ENCODE peak calls at places on chromosomes 2 and 18, in nine cellular contexts. One of them, this sample, is unnamed.

GRCh38 chr2:67559156-67559555 is 162.0 kb downstream of the ETAA1 start:
- DNase-seq in ascending aorta: no peak
- DNase-seq in HuH-7: no peak
- DNase-seq in NCI-H1092 treated with DMSO at 0.1 percent for 48 hours: no peak
- DNase-seq in neuronal stem cell: no peak
- DNase-seq in HCT116: no peak
- DNase-seq in GM18507: no peak
- DNase-seq in mammary epithelial cell: no peak
- DNase-seq in GM04503: no peak
- DNase-seq in this sample: no peak

GRCh38 chr2:19776941-19777514 is 124.8 kb downstream of the TTC32 start:
- DNase-seq in HCT116: no peak
- DNase-seq in GM18507: no peak
- DNase-seq in mammary epithelial cell: no peak
- DNase-seq in ascending aorta: no peak
- DNase-seq in neuronal stem cell: no peak
- DNase-seq in GM04503: no peak
- DNase-seq in HuH-7: no peak
- DNase-seq in NCI-H1092 treated with DMSO at 0.1 percent for 48 hours: peak
- DNase-seq in this sample: no peak

GRCh38 chr18:24530630-24531111 is 70.2 kb downstream of the HRH4 start:
- DNase-seq in HuH-7: no peak
- DNase-seq in GM04503: no peak
- DNase-seq in HCT116: peak
- DNase-seq in GM18507: no peak
- DNase-seq in ascending aorta: no peak
- DNase-seq in neuronal stem cell: no peak
- DNase-seq in NCI-H1092 treated with DMSO at 0.1 percent for 48 hours: no peak
- DNase-seq in mammary epithelial cell: peak
- DNase-seq in this sample: peak

GRCh38 chr2:45388541-45389100 is 222.4 kb downstream of the SRBD1 start:
- DNase-seq in mammary epithelial cell: no peak
- DNase-seq in NCI-H1092 treated with DMSO at 0.1 percent for 48 hours: no peak
- DNase-seq in neuronal stem cell: no peak
- DNase-seq in GM04503: no peak
- DNase-seq in HuH-7: no peak
- DNase-seq in HCT116: no peak
- DNase-seq in ascending aorta: no peak
- DNase-seq in GM18507: no peak
- DNase-seq in this sample: peak

GRCh38 chr18:48607049-48607984 is 68.5 kb downstream of the CTIF start:
- DNase-seq in HCT116: no peak
- DNase-seq in ascending aorta: no peak
- DNase-seq in neuronal stem cell: no peak
- DNase-seq in GM04503: peak
- DNase-seq in mammary epithelial cell: peak
- DNase-seq in HuH-7: no peak
- DNase-seq in NCI-H1092 treated with DMSO at 0.1 percent for 48 hours: no peak
- DNase-seq in GM18507: no peak
- DNase-seq in this sample: no peak

GRCh38 chr2:200751786-200752185 is 59.9 kb upstream of the BZW1 start:
- DNase-seq in GM18507: no peak
- DNase-seq in HCT116: no peak
- DNase-seq in mammary epithelial cell: no peak
- DNase-seq in GM04503: no peak
- DNase-seq in HuH-7: no peak
- DNase-seq in ascending aorta: no peak
- DNase-seq in NCI-H1092 treated with DMSO at 0.1 percent for 48 hours: no peak
- DNase-seq in neuronal stem cell: no peak
- DNase-seq in this sample: no peak

GRCh38 chr18:64134044-64134757 is 14.7 kb downstream of the LINC00305 start:
- DNase-seq in NCI-H1092 treated with DMSO at 0.1 percent for 48 hours: no peak
- DNase-seq in HuH-7: no peak
- DNase-seq in GM04503: no peak
- DNase-seq in ascending aorta: no peak
- DNase-seq in neuronal stem cell: peak
- DNase-seq in HCT116: no peak
- DNase-seq in GM18507: no peak
- DNase-seq in mammary epithelial cell: no peak
- DNase-seq in this sample: no peak

GRCh38 chr18:72107647-72108046 is 436.5 kb downstream of the CBLN2 start:
- DNase-seq in GM18507: no peak
- DNase-seq in HCT116: no peak
- DNase-seq in NCI-H1092 treated with DMSO at 0.1 percent for 48 hours: peak
- DNase-seq in ascending aorta: no peak
- DNase-seq in GM04503: no peak
- DNase-seq in mammary epithelial cell: no peak
- DNase-seq in HuH-7: no peak
- DNase-seq in neuronal stem cell: peak
- DNase-seq in this sample: peak

GRCh38 chr2:220935789-220936321 is 636.2 kb downstream of the EPHA4 start:
- DNase-seq in HCT116: no peak
- DNase-seq in GM04503: no peak
- DNase-seq in NCI-H1092 treated with DMSO at 0.1 percent for 48 hours: no peak
- DNase-seq in HuH-7: no peak
- DNase-seq in mammary epithelial cell: no peak
- DNase-seq in neuronal stem cell: no peak
- DNase-seq in GM18507: no peak
- DNase-seq in ascending aorta: no peak
- DNase-seq in this sample: no peak

GRCh38 chr18:62105373-62105772 is 81.5 kb downstream of the PIGN start:
- DNase-seq in neuronal stem cell: no peak
- DNase-seq in GM04503: no peak
- DNase-seq in ascending aorta: no peak
- DNase-seq in HCT116: no peak
- DNase-seq in GM18507: no peak
- DNase-seq in mammary epithelial cell: no peak
- DNase-seq in HuH-7: no peak
- DNase-seq in NCI-H1092 treated with DMSO at 0.1 percent for 48 hours: no peak
- DNase-seq in this sample: no peak

GRCh38 chr2:202109139-202109736 is 36.2 kb downstream of the KIAA2012 start:
- DNase-seq in NCI-H1092 treated with DMSO at 0.1 percent for 48 hours: no peak
- DNase-seq in GM04503: no peak
- DNase-seq in neuronal stem cell: no peak
- DNase-seq in ascending aorta: no peak
- DNase-seq in mammary epithelial cell: no peak
- DNase-seq in HuH-7: no peak
- DNase-seq in GM18507: no peak
- DNase-seq in HCT116: no peak
- DNase-seq in this sample: no peak

GRCh38 chr2:68857855-68858456 is 13.2 kb downstream of the BMP10 start:
- DNase-seq in GM18507: no peak
- DNase-seq in mammary epithelial cell: no peak
- DNase-seq in HuH-7: no peak
- DNase-seq in NCI-H1092 treated with DMSO at 0.1 percent for 48 hours: no peak
- DNase-seq in GM04503: no peak
- DNase-seq in ascending aorta: no peak
- DNase-seq in HCT116: no peak
- DNase-seq in neuronal stem cell: no peak
- DNase-seq in this sample: no peak

GRCh38 chr18:49250819-49251388 is 209.5 kb downstream of the DYM start:
- DNase-seq in mammary epithelial cell: no peak
- DNase-seq in neuronal stem cell: peak
- DNase-seq in HuH-7: no peak
- DNase-seq in HCT116: no peak
- DNase-seq in GM18507: no peak
- DNase-seq in ascending aorta: no peak
- DNase-seq in GM04503: no peak
- DNase-seq in NCI-H1092 treated with DMSO at 0.1 percent for 48 hours: peak
- DNase-seq in this sample: peak

GRCh38 chr2:191318037-191318728 is 73.0 kb downstream of the MYO1B start:
- DNase-seq in neuronal stem cell: no peak
- DNase-seq in HuH-7: no peak
- DNase-seq in mammary epithelial cell: no peak
- DNase-seq in GM04503: no peak
- DNase-seq in HCT116: no peak
- DNase-seq in GM18507: no peak
- DNase-seq in NCI-H1092 treated with DMSO at 0.1 percent for 48 hours: peak
- DNase-seq in ascending aorta: no peak
- DNase-seq in this sample: no peak

GRCh38 chr2:236969767-236970655 is 115.7 kb upstream of the COPS8 start:
- DNase-seq in ascending aorta: no peak
- DNase-seq in HuH-7: no peak
- DNase-seq in GM18507: no peak
- DNase-seq in NCI-H1092 treated with DMSO at 0.1 percent for 48 hours: no peak
- DNase-seq in GM04503: no peak
- DNase-seq in HCT116: no peak
- DNase-seq in neuronal stem cell: no peak
- DNase-seq in mammary epithelial cell: no peak
- DNase-seq in this sample: no peak

GRCh38 chr18:63421514-63421913 is 762 bp downstream of the VPS4B start:
- DNase-seq in HCT116: no peak
- DNase-seq in GM18507: no peak
- DNase-seq in neuronal stem cell: no peak
- DNase-seq in ascending aorta: no peak
- DNase-seq in GM04503: no peak
- DNase-seq in NCI-H1092 treated with DMSO at 0.1 percent for 48 hours: no peak
- DNase-seq in HuH-7: no peak
- DNase-seq in mammary epithelial cell: no peak
- DNase-seq in this sample: no peak

GRCh38 chr2:224444011-224444410 is 42.1 kb upstream of the FAM124B start:
- DNase-seq in HuH-7: no peak
- DNase-seq in NCI-H1092 treated with DMSO at 0.1 percent for 48 hours: no peak
- DNase-seq in mammary epithelial cell: no peak
- DNase-seq in GM04503: no peak
- DNase-seq in GM18507: no peak
- DNase-seq in HCT116: no peak
- DNase-seq in ascending aorta: no peak
- DNase-seq in neuronal stem cell: no peak
- DNase-seq in this sample: no peak

GRCh38 chr2:100197643-100198153 is 55.3 kb upstream of the AFF3 start:
- DNase-seq in mammary epithelial cell: no peak
- DNase-seq in HCT116: no peak
- DNase-seq in GM04503: peak
- DNase-seq in neuronal stem cell: peak
- DNase-seq in NCI-H1092 treated with DMSO at 0.1 percent for 48 hours: no peak
- DNase-seq in HuH-7: no peak
- DNase-seq in GM18507: no peak
- DNase-seq in ascending aorta: no peak
- DNase-seq in this sample: no peak

GRCh38 chr2:39913648-39914456 is 134.8 kb upstream of the THUMPD2 start:
- DNase-seq in HCT116: peak
- DNase-seq in NCI-H1092 treated with DMSO at 0.1 percent for 48 hours: peak
- DNase-seq in neuronal stem cell: peak
- DNase-seq in HuH-7: peak
- DNase-seq in GM18507: no peak
- DNase-seq in ascending aorta: no peak
- DNase-seq in GM04503: peak
- DNase-seq in mammary epithelial cell: peak
- DNase-seq in this sample: peak

GRCh38 chr2:10141736-10142639 is 19.4 kb downstream of the RRM2 start:
- DNase-seq in mammary epithelial cell: no peak
- DNase-seq in neuronal stem cell: no peak
- DNase-seq in NCI-H1092 treated with DMSO at 0.1 percent for 48 hours: peak
- DNase-seq in ascending aorta: no peak
- DNase-seq in GM04503: no peak
- DNase-seq in HuH-7: peak
- DNase-seq in GM18507: no peak
- DNase-seq in HCT116: no peak
- DNase-seq in this sample: no peak

GRCh38 chr2:201680743-201681142 is 17.7 kb downstream of the MPP4 start:
- DNase-seq in NCI-H1092 treated with DMSO at 0.1 percent for 48 hours: no peak
- DNase-seq in HCT116: peak
- DNase-seq in GM18507: no peak
- DNase-seq in mammary epithelial cell: no peak
- DNase-seq in HuH-7: peak
- DNase-seq in ascending aorta: no peak
- DNase-seq in GM04503: no peak
- DNase-seq in neuronal stem cell: peak
- DNase-seq in this sample: no peak

GRCh38 chr2:147255812-147256211 is 589.0 kb upstream of the ACVR2A start:
- DNase-seq in neuronal stem cell: no peak
- DNase-seq in ascending aorta: no peak
- DNase-seq in mammary epithelial cell: no peak
- DNase-seq in HuH-7: no peak
- DNase-seq in GM04503: no peak
- DNase-seq in HCT116: no peak
- DNase-seq in GM18507: no peak
- DNase-seq in NCI-H1092 treated with DMSO at 0.1 percent for 48 hours: no peak
- DNase-seq in this sample: no peak

GRCh38 chr2:128536925-128537620 is 218.4 kb upstream of the HS6ST1 start:
- DNase-seq in GM04503: peak
- DNase-seq in HuH-7: no peak
- DNase-seq in NCI-H1092 treated with DMSO at 0.1 percent for 48 hours: no peak
- DNase-seq in mammary epithelial cell: peak
- DNase-seq in GM18507: no peak
- DNase-seq in neuronal stem cell: peak
- DNase-seq in HCT116: peak
- DNase-seq in ascending aorta: no peak
- DNase-seq in this sample: no peak

GRCh38 chr2:64873472-64873924 is 115.7 kb upstream of the SLC1A4 start:
- DNase-seq in GM04503: no peak
- DNase-seq in ascending aorta: no peak
- DNase-seq in HCT116: peak
- DNase-seq in GM18507: peak
- DNase-seq in mammary epithelial cell: peak
- DNase-seq in neuronal stem cell: peak
- DNase-seq in NCI-H1092 treated with DMSO at 0.1 percent for 48 hours: peak
- DNase-seq in HuH-7: peak
- DNase-seq in this sample: peak

GRCh38 chr2:98702896-98703620 is 27.9 kb downstream of the MGAT4A start:
- DNase-seq in mammary epithelial cell: no peak
- DNase-seq in HCT116: no peak
- DNase-seq in neuronal stem cell: no peak
- DNase-seq in GM04503: no peak
- DNase-seq in ascending aorta: no peak
- DNase-seq in HuH-7: no peak
- DNase-seq in GM18507: no peak
- DNase-seq in NCI-H1092 treated with DMSO at 0.1 percent for 48 hours: no peak
- DNase-seq in this sample: no peak

GRCh38 chr2:224793961-224794360 is 77.8 kb upstream of the CCDC195 start:
- DNase-seq in ascending aorta: no peak
- DNase-seq in HCT116: no peak
- DNase-seq in neuronal stem cell: no peak
- DNase-seq in NCI-H1092 treated with DMSO at 0.1 percent for 48 hours: no peak
- DNase-seq in GM04503: peak
- DNase-seq in mammary epithelial cell: no peak
- DNase-seq in GM18507: no peak
- DNase-seq in HuH-7: no peak
- DNase-seq in this sample: no peak

GRCh38 chr2:237156131-237156856 is 70.6 kb downstream of the COPS8 start:
- DNase-seq in neuronal stem cell: no peak
- DNase-seq in NCI-H1092 treated with DMSO at 0.1 percent for 48 hours: no peak
- DNase-seq in HuH-7: no peak
- DNase-seq in ascending aorta: peak
- DNase-seq in mammary epithelial cell: peak
- DNase-seq in GM18507: no peak
- DNase-seq in HCT116: no peak
- DNase-seq in GM04503: peak
- DNase-seq in this sample: no peak

GRCh38 chr2:88735853-88736252 is 44.4 kb downstream of the RPIA start:
- DNase-seq in mammary epithelial cell: peak
- DNase-seq in ascending aorta: no peak
- DNase-seq in NCI-H1092 treated with DMSO at 0.1 percent for 48 hours: no peak
- DNase-seq in HCT116: peak
- DNase-seq in GM04503: no peak
- DNase-seq in neuronal stem cell: no peak
- DNase-seq in GM18507: no peak
- DNase-seq in HuH-7: no peak
- DNase-seq in this sample: no peak

GRCh38 chr2:47093626-47094025 is 61.5 kb downstream of the STPG4 start:
- DNase-seq in NCI-H1092 treated with DMSO at 0.1 percent for 48 hours: no peak
- DNase-seq in ascending aorta: no peak
- DNase-seq in HuH-7: no peak
- DNase-seq in neuronal stem cell: no peak
- DNase-seq in GM18507: no peak
- DNase-seq in GM04503: no peak
- DNase-seq in mammary epithelial cell: no peak
- DNase-seq in HCT116: no peak
- DNase-seq in this sample: no peak

GRCh38 chr2:177243476-177243875 is 21.1 kb downstream of the NFE2L2 start:
- DNase-seq in mammary epithelial cell: no peak
- DNase-seq in GM18507: no peak
- DNase-seq in NCI-H1092 treated with DMSO at 0.1 percent for 48 hours: no peak
- DNase-seq in ascending aorta: no peak
- DNase-seq in HCT116: no peak
- DNase-seq in HuH-7: no peak
- DNase-seq in neuronal stem cell: no peak
- DNase-seq in GM04503: no peak
- DNase-seq in this sample: no peak

GRCh38 chr2:69217333-69218080 is 169.5 kb downstream of the GFPT1 start:
- DNase-seq in neuronal stem cell: no peak
- DNase-seq in GM04503: no peak
- DNase-seq in ascending aorta: no peak
- DNase-seq in NCI-H1092 treated with DMSO at 0.1 percent for 48 hours: peak
- DNase-seq in HuH-7: no peak
- DNase-seq in GM18507: no peak
- DNase-seq in mammary epithelial cell: no peak
- DNase-seq in HCT116: no peak
- DNase-seq in this sample: no peak